ENCODE peak calls at places on chromosomes 3 and 15, in seven cellular contexts. D, H, U, V, B, Z and M are unnamed samples. For H3K36me3, the result is how much of the 10 kb centered on the place peaks cover.

GRCh38 chr3:150544040-150544439 is 2.3 kb downstream of the SERP1 start:
- DNase-seq in D (no peak), H (no peak), U (no peak), V (no peak), B (no peak), Z (no peak), M (no peak)

GRCh38 chr3:179463299-179463698 is 12.0 kb upstream of the GNB4 start:
- DNase-seq in D (no peak), H (no peak), U (no peak), V (no peak), B (no peak), Z (no peak), M (no peak)

GRCh38 chr15:76060098-76060989 is 559 bp downstream of the TMEM266 start:
- DNase-seq in D (no peak), H (peak), U (no peak), V (no peak), B (no peak), Z (peak), M (peak)

GRCh38 chr3:11915621-11916417 is 69.1 kb upstream of the TAMM41 start:
- DNase-seq in D (no peak), H (no peak), U (no peak), V (peak), B (no peak), Z (no peak), M (no peak)

GRCh38 chr3:112773864-112774263 is 72.8 kb downstream of the CD200R1L start:
- DNase-seq in D (no peak), H (no peak), U (no peak), V (peak), B (no peak), Z (peak), M (no peak)

GRCh38 chr3:171222995-171223394 is 196.5 kb upstream of the SLC2A2 start:
- DNase-seq in D (no peak), H (no peak), U (no peak), V (no peak), B (no peak), Z (no peak), M (no peak)

GRCh38 chr15:68666120-68666811 is 87.5 kb downstream of the CORO2B start:
- DNase-seq in D (no peak), H (no peak), U (no peak), V (no peak), B (no peak), Z (no peak), M (no peak)

GRCh38 chr3:48435774-48436476 is 4.0 kb downstream of the CCDC51 start:
- DNase-seq in D (peak), H (peak), U (peak), V (peak), B (peak), Z (peak), M (peak)

GRCh38 chr3:36647423-36647853 is 116.9 kb downstream of the DCLK3 start:
- DNase-seq in D (no peak), H (no peak), U (no peak), V (no peak), B (peak), Z (no peak), M (no peak)

GRCh38 chr3:20747736-20748135 is 561.7 kb upstream of the SGO1 start:
- DNase-seq in D (no peak), H (no peak), U (no peak), V (no peak), B (no peak), Z (no peak), M (no peak)

GRCh38 chr15:61742591-61742990 is 317.7 kb downstream of the VPS13C start:
- DNase-seq in D (no peak), H (no peak), U (no peak), V (no peak), B (no peak), Z (no peak), M (no peak)

GRCh38 chr3:143002083-143002712 is 828 bp downstream of the U2SURP start:
- DNase-seq in D (no peak), H (no peak), U (no peak), V (no peak), B (peak), Z (no peak), M (no peak)

GRCh38 chr3:148175215-148175614 is 522.5 kb upstream of the AGTR1 start:
- DNase-seq in D (no peak), H (no peak), U (no peak), V (no peak), B (no peak), Z (no peak), M (no peak)

GRCh38 chr15:95629503-95630168 is 700.9 kb upstream of the NR2F2 start:
- DNase-seq in D (no peak), H (no peak), U (no peak), V (no peak), B (no peak), Z (no peak), M (no peak)

GRCh38 chr3:88984266-88984665 is 123.2 kb upstream of the EPHA3 start:
- DNase-seq in D (no peak), H (no peak), U (no peak), V (no peak), B (no peak), Z (no peak), M (no peak)

GRCh38 chr3:50573566-50574279 is 4.4 kb downstream of the HEMK1 start:
- DNase-seq in D (no peak), H (peak), U (no peak), V (no peak), B (no peak), Z (peak), M (no peak)

GRCh38 chr3:170622369-170623159 is 36.7 kb upstream of the SLC7A14 start:
- DNase-seq in D (no peak), H (no peak), U (no peak), V (no peak), B (peak), Z (no peak), M (no peak)

GRCh38 chr3:2810723-2811122 is 299.5 kb downstream of the IL5RA start:
- DNase-seq in D (no peak), H (no peak), U (no peak), V (no peak), B (peak), Z (no peak), M (no peak)

GRCh38 chr3:72663429-72663828 is 184.8 kb downstream of the SHQ1 start:
- DNase-seq in D (no peak), H (no peak), U (no peak), V (no peak), B (peak), Z (no peak), M (no peak)

GRCh38 chr3:142366434-142366833 is 81.4 kb downstream of the XRN1 start:
- DNase-seq in D (no peak), H (no peak), U (no peak), V (no peak), B (peak), Z (no peak), M (no peak)

GRCh38 chr3:150319900-150320299 is 88.2 kb upstream of the TSC22D2 start:
- DNase-seq in D (no peak), H (no peak), U (no peak), V (no peak), B (peak), Z (no peak), M (no peak)

GRCh38 chr3:98013428-98014349 is 21.4 kb downstream of the GABRR3 start:
- DNase-seq in D (no peak), H (no peak), U (no peak), V (no peak), B (peak), Z (no peak), M (no peak)

GRCh38 chr3:129330413-129330812 is 51.7 kb downstream of the HMCES start:
- DNase-seq in D (peak), H (no peak), U (no peak), V (no peak), B (no peak), Z (no peak), M (no peak)

GRCh38 chr3:157274644-157275137 is 114.7 kb upstream of the CCNL1 start:
- DNase-seq in D (no peak), H (no peak), U (no peak), V (no peak), B (peak), Z (no peak), M (no peak)

GRCh38 chr3:129482721-129483120 is 42.7 kb downstream of the IFT122 start:
- DNase-seq in D (no peak), H (peak), U (no peak), V (no peak), B (peak), Z (no peak), M (no peak)

GRCh38 chr15:31326729-31327673 is at the start of gene KLF13:
- DNase-seq in D (peak), H (no peak), U (peak), V (peak), B (peak), Z (peak), M (no peak)

GRCh38 chr3:105851176-105851575 is 17.6 kb downstream of the CBLB start:
- DNase-seq in D (no peak), H (no peak), U (no peak), V (no peak), B (no peak), Z (no peak), M (no peak)

GRCh38 chr3:72310028-72310987 is 525.4 kb upstream of the PROK2 start:
- DNase-seq in D (no peak), H (no peak), U (no peak), V (no peak), B (peak), Z (no peak), M (no peak)

GRCh38 chr3:141250342-141250741 is 18.7 kb downstream of the PXYLP1 start:
- DNase-seq in D (no peak), H (no peak), U (no peak), V (no peak), B (no peak), Z (no peak), M (no peak)

GRCh38 chr3:139953131-139953910 is 18.3 kb downstream of the CLSTN2 start:
- DNase-seq in D (no peak), H (no peak), U (no peak), V (no peak), B (no peak), Z (no peak), M (no peak)

GRCh38 chr15:67018451-67018850 is 47.0 kb upstream of the SMAD3 start:
- DNase-seq in D (no peak), H (no peak), U (no peak), V (no peak), B (no peak), Z (no peak), M (no peak)

GRCh38 chr3:37028329-37028728 is 35.0 kb downstream of the MLH1 start:
- DNase-seq in D (peak), H (no peak), U (no peak), V (peak), B (peak), Z (no peak), M (no peak)

GRCh38 chr15:92821491-92822116 is 78.5 kb upstream of the CHD2 start:
- DNase-seq in D (no peak), H (no peak), U (no peak), V (no peak), B (no peak), Z (no peak), M (no peak)
- H3K27ac ChIP-seq in D (no peak), H (no peak), U (peak), V (peak), B (peak), Z (no peak), M (peak)

GRCh38 chr3:101495552-101495951 is 17.5 kb downstream of the SENP7 start:
- DNase-seq in D (no peak), H (no peak), U (no peak), V (no peak), B (no peak), Z (no peak), M (no peak)
- H3K36me3 ChIP-seq in D (under half), H (under half), U (under half), V (under half), B (under half), Z (under half), M (under half)

DNA sequence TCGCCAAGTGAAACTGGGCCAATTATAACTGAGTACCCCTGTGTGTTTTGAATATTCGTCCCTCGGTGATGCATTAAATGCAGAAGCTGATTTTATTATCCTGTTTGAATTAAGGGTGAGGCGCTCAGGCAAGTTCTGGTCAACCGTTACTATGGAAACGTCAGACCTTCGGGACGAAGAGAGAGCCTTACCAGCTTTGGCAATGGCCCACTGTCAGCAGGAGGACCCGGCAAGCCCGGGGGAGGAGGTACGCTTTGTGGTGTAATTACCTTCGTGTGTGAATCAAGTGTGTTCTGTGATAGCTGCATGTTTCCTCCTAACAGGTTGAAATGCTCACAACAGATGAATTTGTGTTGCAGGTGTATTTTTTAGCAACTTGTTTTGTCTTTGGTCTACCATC is 239.8 kb downstream of the ITPR1 start:
- DNase-seq in D (no peak), H (no peak), U (no peak), V (no peak), B (no peak), Z (no peak), M (no peak)
- H3K4me3 ChIP-seq in D (no peak), H (no peak), U (no peak), V (no peak), B (no peak), Z (no peak), M (no peak)

GRCh38 chr15:37095993-37096877 is 4.1 kb downstream of the MEIS2 start:
- DNase-seq in D (peak), H (no peak), U (peak), V (no peak), B (no peak), Z (no peak), M (no peak)

GRCh38 chr15:37096878-37097568 is 3.3 kb downstream of the MEIS2 start:
- DNase-seq in D (no peak), H (no peak), U (no peak), V (no peak), B (no peak), Z (no peak), M (no peak)

GRCh38 chr15:37099321-37100108 is 834 bp downstream of the MEIS2 start:
- DNase-seq in D (peak), H (no peak), U (no peak), V (no peak), B (peak), Z (no peak), M (no peak)

GRCh38 chr15:37100109-37100873 is at the start of gene MEIS2:
- DNase-seq in D (peak), H (no peak), U (peak), V (peak), B (peak), Z (peak), M (no peak)

DNA sequence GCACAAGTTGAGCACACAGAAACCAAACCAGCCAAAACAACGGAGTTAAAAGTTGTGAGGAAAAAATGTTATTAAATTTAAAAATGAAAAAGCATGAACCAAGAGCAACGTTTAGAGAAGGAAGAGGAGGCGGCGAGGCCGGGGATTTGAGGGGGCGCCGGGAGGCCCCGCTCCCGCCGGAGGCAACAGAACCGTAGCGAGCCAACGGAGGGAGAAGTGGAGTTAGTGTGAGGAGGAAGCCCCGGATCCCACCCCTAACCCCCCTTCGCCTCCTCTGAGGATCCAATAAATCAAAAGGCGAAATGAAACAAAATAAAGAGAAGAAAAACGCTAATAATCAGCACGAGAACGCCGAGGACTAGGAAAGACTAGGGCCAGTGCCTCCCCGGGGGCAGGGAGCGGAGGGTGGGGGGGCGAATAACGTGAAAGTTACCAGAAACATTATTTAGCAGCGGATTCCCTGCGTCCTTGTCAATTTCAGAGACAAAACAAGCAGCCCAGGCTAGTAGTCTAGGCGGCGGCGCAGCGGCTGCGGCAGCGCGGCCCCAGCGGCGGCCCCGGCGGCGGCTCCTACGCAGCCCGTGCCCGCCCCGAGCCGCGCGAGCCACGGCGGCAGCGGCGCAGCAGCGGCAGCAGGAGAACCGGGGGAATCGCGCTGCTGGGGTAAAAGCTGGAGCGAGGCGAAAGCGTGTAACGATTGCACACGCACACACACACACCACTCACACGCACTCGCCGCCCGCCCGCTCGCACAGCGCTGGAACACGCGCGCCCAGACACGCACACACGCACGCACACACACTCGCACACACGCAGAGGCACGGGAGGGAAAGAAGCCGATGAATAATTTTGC is 1.7 kb downstream of the MEIS2 start:
- DNase-seq in D (peak), H (no peak), U (peak), V (no peak), B (peak), Z (no peak), M (no peak)
- H3K27ac ChIP-seq in D (peak), H (no peak), U (peak), V (peak), B (peak), Z (no peak), M (no peak)

GRCh38 chr3:38600551-38600950 is 48.9 kb downstream of the SCN5A start:
- DNase-seq in D (peak), H (no peak), U (no peak), V (no peak), B (no peak), Z (no peak), M (no peak)
- H3K36me3 ChIP-seq in D (under half), H (under half), U (under half), V (under half), B (under half), Z (under half), M (under half)

GRCh38 chr3:62923092-62923491 is 47.9 kb upstream of the CADPS start:
- DNase-seq in D (no peak), H (no peak), U (no peak), V (no peak), B (no peak), Z (no peak), M (no peak)

GRCh38 chr3:62922326-62922725 is 47.1 kb upstream of the CADPS start:
- DNase-seq in D (no peak), H (peak), U (no peak), V (no peak), B (no peak), Z (no peak), M (no peak)

GRCh38 chr3:62928256-62928655 is 53.0 kb upstream of the CADPS start:
- DNase-seq in D (no peak), H (no peak), U (no peak), V (no peak), B (no peak), Z (no peak), M (no peak)

GRCh38 chr3:62926494-62926893 is 51.3 kb upstream of the CADPS start:
- DNase-seq in D (no peak), H (no peak), U (no peak), V (no peak), B (no peak), Z (no peak), M (no peak)
- H3K4me3 ChIP-seq in D (no peak), H (no peak), U (no peak), V (no peak), B (no peak), Z (no peak), M (no peak)

GRCh38 chr15:99944131-99944530 is 210.9 kb upstream of the LYSMD4 start:
- DNase-seq in D (no peak), H (no peak), U (no peak), V (no peak), B (no peak), Z (no peak), M (no peak)

GRCh38 chr15:99943466-99943865 is 210.2 kb upstream of the LYSMD4 start:
- DNase-seq in D (no peak), H (no peak), U (no peak), V (no peak), B (no peak), Z (no peak), M (no peak)
- H3K27ac ChIP-seq in D (no peak), H (no peak), U (no peak), V (no peak), B (no peak), Z (no peak), M (no peak)